ENCODE peak calls at places on chromosome 4, in eight cellular contexts. T is left ventricle myocardium superior; C is GM12878; B is HuH-7.5; V is CD8-positive, alpha-beta memory T cell; L is GM06990; M is HEK293T; G is H7. I is an unnamed sample.

GRCh38 chr4:167234388-167234881 is at the start of gene SPOCK3:
- DNase-seq in T (peak; percentile 52), C (no peak), B (peak; percentile 19), V (no peak), L (peak; percentile 23), M (peak; percentile 51), G (peak; percentile 49), I (peak; percentile 69)

GRCh38 chr4:182470215-182470614 is 227.0 kb downstream of the TENM3 start:
- DNase-seq in T (no peak), C (no peak), B (no peak), V (no peak), L (no peak), M (no peak), G (no peak), I (no peak)

GRCh38 chr4:8641931-8642650 is 49.5 kb downstream of the CPZ start:
- DNase-seq in T (peak; percentile 9), C (no peak), B (no peak), V (no peak), L (no peak), M (no peak), G (no peak), I (no peak)

GRCh38 chr4:133188433-133189175 is 39.5 kb downstream of the PCDH10 start:
- DNase-seq in T (no peak), C (no peak), B (no peak), V (no peak), L (no peak), M (no peak), G (no peak), I (no peak)

GRCh38 chr4:688695-689497 is at the start of gene SLC49A3:
- DNase-seq in T (peak; percentile 62), C (no peak), B (no peak), V (no peak), L (no peak), M (no peak), G (peak; percentile 92), I (no peak)

GRCh38 chr4:9880411-9881197 is 99.2 kb downstream of the DRD5 start:
- DNase-seq in T (no peak), C (no peak), B (no peak), V (no peak), L (no peak), M (no peak), G (no peak), I (no peak)

GRCh38 chr4:86358176-86358701 is 1.6 kb downstream of the MAPK10 start:
- DNase-seq in T (no peak), C (no peak), B (no peak), V (no peak), L (no peak), M (no peak), G (no peak), I (no peak)

GRCh38 chr4:93066746-93067145 is 761.8 kb upstream of the ATOH1 start:
- DNase-seq in T (no peak), C (no peak), B (no peak), V (no peak), L (no peak), M (no peak), G (no peak), I (peak; percentile 76)

GRCh38 chr4:101104264-101105052 is 242.9 kb downstream of the PPP3CA start:
- DNase-seq in T (no peak), C (no peak), B (no peak), V (no peak), L (no peak), M (no peak), G (no peak), I (no peak)

GRCh38 chr4:40750461-40751258 is 905 bp downstream of the NSUN7 start:
- DNase-seq in T (no peak), C (no peak), B (no peak), V (no peak), L (no peak), M (no peak), G (peak; percentile 43), I (peak; percentile 8)

I was measured in epithelial cell of esophagus.